ENCODE peak calls at places on chromosome 10, in four cellular contexts. One of them, this sample, is unnamed.

GRCh38 chr10:131857156-131858117 is 43.4 kb upstream of the PPP2R2D start:
- DNase-seq in mammary epithelial cell: no peak
- DNase-seq in AG04449: no peak
- DNase-seq in GM23338: no peak
- DNase-seq in this sample: no peak

GRCh38 chr10:7133958-7134357 is 276.9 kb downstream of the SFMBT2 start:
- DNase-seq in GM23338: no peak
- DNase-seq in mammary epithelial cell: no peak
- DNase-seq in AG04449: no peak
- DNase-seq in this sample: no peak

GRCh38 chr10:77431980-77432379 is 205.6 kb downstream of the KCNMA1 start:
- DNase-seq in GM23338: no peak
- DNase-seq in mammary epithelial cell: no peak
- DNase-seq in AG04449: no peak
- DNase-seq in this sample: no peak

GRCh38 chr10:26946103-26946907 is 85.5 kb upstream of the ABI1 start:
- DNase-seq in AG04449: no peak
- DNase-seq in GM23338: peak
- DNase-seq in mammary epithelial cell: peak
- DNase-seq in this sample: no peak

GRCh38 chr10:17453377-17454091 is 861 bp downstream of the ST8SIA6 start:
- DNase-seq in mammary epithelial cell: peak
- DNase-seq in AG04449: no peak
- DNase-seq in GM23338: peak
- DNase-seq in this sample: peak

GRCh38 chr10:18681366-18681765 is 22.1 kb downstream of the ARL5B start:
- DNase-seq in AG04449: no peak
- DNase-seq in mammary epithelial cell: no peak
- DNase-seq in GM23338: no peak
- DNase-seq in this sample: peak

GRCh38 chr10:104090597-104090996 is 4.9 kb upstream of the COL17A1 start:
- DNase-seq in mammary epithelial cell: peak
- DNase-seq in AG04449: no peak
- DNase-seq in GM23338: no peak
- DNase-seq in this sample: no peak

GRCh38 chr10:4246881-4247358 is 461.9 kb upstream of the KLF6 start:
- DNase-seq in mammary epithelial cell: peak
- DNase-seq in AG04449: peak
- DNase-seq in GM23338: no peak
- DNase-seq in this sample: peak

GRCh38 chr10:121041906-121042305 is 190.7 kb downstream of the WDR11 start:
- DNase-seq in AG04449: no peak
- DNase-seq in GM23338: no peak
- DNase-seq in mammary epithelial cell: peak
- DNase-seq in this sample: no peak

GRCh38 chr10:118002581-118002980 is 44.2 kb downstream of the RAB11FIP2 start:
- DNase-seq in GM23338: no peak
- DNase-seq in AG04449: no peak
- DNase-seq in mammary epithelial cell: peak
- DNase-seq in this sample: peak

GRCh38 chr10:12055722-12056121 is 13.0 kb upstream of the DHTKD1 start:
- DNase-seq in mammary epithelial cell: no peak
- DNase-seq in AG04449: no peak
- DNase-seq in GM23338: no peak
- DNase-seq in this sample: no peak

GRCh38 chr10:78170026-78170475 is 136.4 kb downstream of the RPS24 start:
- DNase-seq in AG04449: no peak
- DNase-seq in GM23338: no peak
- DNase-seq in mammary epithelial cell: peak
- DNase-seq in this sample: no peak

DNA sequence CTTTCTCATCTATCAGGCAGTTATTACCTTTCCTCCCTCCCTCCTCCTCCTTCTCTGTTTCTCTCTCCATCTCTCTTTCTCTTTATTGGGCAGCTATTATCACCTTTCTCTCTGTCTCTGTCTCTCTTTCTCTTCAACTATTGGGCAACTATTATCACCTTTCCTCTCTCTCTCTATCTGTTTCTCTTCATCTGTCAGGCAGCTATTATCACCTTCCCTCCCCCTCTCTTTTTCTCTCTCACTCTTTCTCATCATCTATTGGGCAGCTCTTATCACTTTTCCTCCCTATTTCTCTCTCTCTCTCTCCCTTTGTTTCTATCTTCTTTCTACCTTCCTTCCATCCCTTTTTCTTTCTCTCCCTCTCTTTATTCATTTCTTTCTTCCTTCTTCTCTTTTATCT is 1.2 kb downstream of the DMBT1 start:
- DNase-seq in mammary epithelial cell: no peak
- DNase-seq in AG04449: no peak
- DNase-seq in GM23338: no peak
- DNase-seq in this sample: no peak
- TF ChIP-seq CTCF in mammary epithelial cell: no peak
- TF ChIP-seq CTCF in AG04449: no peak
- TF ChIP-seq CTCF in GM23338: no peak
- TF ChIP-seq CTCF in this sample: no peak

GRCh38 chr10:23525406-23525805 is 86.5 kb downstream of the OTUD1 start:
- DNase-seq in GM23338: peak
- DNase-seq in AG04449: no peak
- DNase-seq in mammary epithelial cell: peak
- DNase-seq in this sample: peak
- TF ChIP-seq CTCF in GM23338: peak
- TF ChIP-seq CTCF in AG04449: peak
- TF ChIP-seq CTCF in mammary epithelial cell: peak
- TF ChIP-seq CTCF in this sample: peak

GRCh38 chr10:35642793-35643114 is 658 bp upstream of the FZD8 start:
- DNase-seq in GM23338: no peak
- DNase-seq in AG04449: no peak
- DNase-seq in mammary epithelial cell: no peak
- DNase-seq in this sample: no peak

GRCh38 chr10:35643151-35643975 is 1.3 kb upstream of the FZD8 start:
- DNase-seq in mammary epithelial cell: no peak
- DNase-seq in AG04449: no peak
- DNase-seq in GM23338: peak
- DNase-seq in this sample: peak

GRCh38 chr10:35640951-35641429 is 1.1 kb downstream of the FZD8 start:
- DNase-seq in AG04449: peak
- DNase-seq in GM23338: peak
- DNase-seq in mammary epithelial cell: peak
- DNase-seq in this sample: peak

GRCh38 chr10:35641430-35642015 is 573 bp downstream of the FZD8 start:
- DNase-seq in GM23338: peak
- DNase-seq in AG04449: no peak
- DNase-seq in mammary epithelial cell: no peak
- DNase-seq in this sample: no peak

GRCh38 chr10:35642023-35642792 is at the start of gene FZD8:
- DNase-seq in GM23338: peak
- DNase-seq in AG04449: peak
- DNase-seq in mammary epithelial cell: peak
- DNase-seq in this sample: peak
- TF ChIP-seq CTCF in GM23338: no peak
- TF ChIP-seq CTCF in AG04449: peak
- TF ChIP-seq CTCF in mammary epithelial cell: no peak
- TF ChIP-seq CTCF in this sample: no peak

GRCh38 chr10:47309403-47310089 is 9.5 kb downstream of the GDF10 start:
- DNase-seq in AG04449: no peak
- DNase-seq in GM23338: peak
- DNase-seq in mammary epithelial cell: no peak
- DNase-seq in this sample: peak
- TF ChIP-seq CTCF in AG04449: peak
- TF ChIP-seq CTCF in GM23338: peak
- TF ChIP-seq CTCF in mammary epithelial cell: peak
- TF ChIP-seq CTCF in this sample: peak

DNA sequence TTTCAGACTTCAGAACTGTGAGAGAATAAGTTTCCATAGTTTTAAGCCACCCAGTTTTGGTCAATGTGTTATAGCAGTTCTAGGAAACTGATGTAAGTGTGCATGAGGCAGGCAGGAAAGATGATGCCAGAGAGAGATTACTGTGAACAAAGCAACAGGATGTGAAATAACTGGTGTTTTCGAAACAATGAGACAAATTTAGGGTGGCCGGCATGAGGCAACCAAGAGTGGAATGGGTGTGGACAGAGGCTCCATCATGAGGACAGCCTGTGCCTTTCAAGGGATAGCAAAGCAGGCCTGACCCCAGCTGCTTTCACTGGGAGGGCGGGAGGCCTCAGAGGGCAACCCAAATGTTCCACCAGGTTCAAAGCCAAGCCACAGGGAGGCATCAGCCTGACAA is 67.3 kb upstream of the UCN3 start:
- DNase-seq in mammary epithelial cell: peak
- DNase-seq in GM23338: no peak
- DNase-seq in AG04449: no peak
- DNase-seq in this sample: peak
- TF ChIP-seq CTCF in mammary epithelial cell: no peak
- TF ChIP-seq CTCF in GM23338: no peak
- TF ChIP-seq CTCF in AG04449: no peak
- TF ChIP-seq CTCF in this sample: no peak

GRCh38 chr10:88092265-88092664 is 228.8 kb downstream of the PTEN start:
- DNase-seq in AG04449: no peak
- DNase-seq in GM23338: no peak
- DNase-seq in mammary epithelial cell: no peak
- DNase-seq in this sample: no peak

GRCh38 chr10:88094795-88095194 is 231.4 kb downstream of the PTEN start:
- DNase-seq in GM23338: no peak
- DNase-seq in AG04449: no peak
- DNase-seq in mammary epithelial cell: no peak
- DNase-seq in this sample: no peak

GRCh38 chr10:88090568-88091214 is 227.3 kb downstream of the PTEN start:
- DNase-seq in mammary epithelial cell: no peak
- DNase-seq in GM23338: no peak
- DNase-seq in AG04449: no peak
- DNase-seq in this sample: no peak

GRCh38 chr10:88091490-88092061 is 228.2 kb downstream of the PTEN start:
- DNase-seq in GM23338: no peak
- DNase-seq in mammary epithelial cell: peak
- DNase-seq in AG04449: no peak
- DNase-seq in this sample: peak

GRCh38 chr10:88092975-88093374 is 229.6 kb downstream of the PTEN start:
- DNase-seq in GM23338: no peak
- DNase-seq in mammary epithelial cell: no peak
- DNase-seq in AG04449: no peak
- DNase-seq in this sample: no peak
- TF ChIP-seq CTCF in GM23338: no peak
- TF ChIP-seq CTCF in mammary epithelial cell: no peak
- TF ChIP-seq CTCF in AG04449: no peak
- TF ChIP-seq CTCF in this sample: no peak

GRCh38 chr10:79274279-79275104 is 72.8 kb upstream of the PPIF start:
- DNase-seq in GM23338: no peak
- DNase-seq in AG04449: no peak
- DNase-seq in mammary epithelial cell: peak
- DNase-seq in this sample: peak
- TF ChIP-seq CTCF in GM23338: no peak
- TF ChIP-seq CTCF in AG04449: no peak
- TF ChIP-seq CTCF in mammary epithelial cell: no peak
- TF ChIP-seq CTCF in this sample: no peak

GRCh38 chr10:93745411-93746065 is 12.2 kb upstream of the LGI1 start:
- DNase-seq in GM23338: peak
- DNase-seq in mammary epithelial cell: no peak
- DNase-seq in AG04449: no peak
- DNase-seq in this sample: peak
- TF ChIP-seq CTCF in GM23338: peak
- TF ChIP-seq CTCF in mammary epithelial cell: peak
- TF ChIP-seq CTCF in AG04449: peak
- TF ChIP-seq CTCF in this sample: peak

DNA sequence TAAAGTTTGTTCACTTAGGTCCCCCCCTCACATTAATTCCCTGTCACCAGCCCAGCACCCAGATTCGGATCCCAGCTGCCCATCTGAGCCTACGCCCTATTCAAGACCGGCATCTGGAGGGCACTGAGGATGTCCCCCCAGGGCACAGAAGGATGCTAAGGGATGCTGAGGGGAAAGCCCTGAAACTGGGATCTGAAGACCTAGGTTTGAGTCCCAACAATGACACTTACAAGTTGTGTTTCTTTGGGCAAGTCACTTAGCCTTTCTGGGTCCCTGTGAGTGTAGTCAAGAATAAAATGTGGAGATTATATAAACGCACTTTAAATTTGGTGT is 3.8 kb upstream of the MARVELD1 start:
- DNase-seq in GM23338: no peak
- DNase-seq in AG04449: no peak
- DNase-seq in mammary epithelial cell: no peak
- DNase-seq in this sample: no peak
- TF ChIP-seq CTCF in GM23338: peak
- TF ChIP-seq CTCF in AG04449: no peak
- TF ChIP-seq CTCF in mammary epithelial cell: no peak
- TF ChIP-seq CTCF in this sample: no peak